ENCODE peak calls at places on chromosomes 3 and 15, in seven cellular contexts. E, K, L, H, D, T and X are unnamed samples.

GRCh38 chr3:171815977-171816595 is 5.8 kb upstream of the PLD1 start:
- DNase-seq in E (no peak), K (no peak), L (no peak), H (no peak), D (no peak), T (no peak), X (no peak)

GRCh38 chr15:97978408-97979130 is 18.1 kb downstream of the ARRDC4 start:
- DNase-seq in E (no peak), K (peak), L (no peak), H (no peak), D (no peak), T (no peak), X (no peak)

GRCh38 chr3:133992385-133992784 is 37.3 kb downstream of the SLCO2A1 start:
- DNase-seq in E (peak), K (no peak), L (no peak), H (no peak), D (no peak), T (no peak), X (no peak)

GRCh38 chr15:81338422-81339007 is 14.6 kb upstream of the STARD5 start:
- DNase-seq in E (no peak), K (peak), L (peak), H (no peak), D (no peak), T (no peak), X (no peak)

GRCh38 chr3:78765671-78766485 is 1001.9 kb downstream of the ROBO1 start:
- DNase-seq in E (no peak), K (peak), L (no peak), H (no peak), D (no peak), T (no peak), X (no peak)

GRCh38 chr3:27591811-27592210 is 107.6 kb upstream of the SLC4A7 start:
- DNase-seq in E (no peak), K (no peak), L (no peak), H (no peak), D (no peak), T (no peak), X (no peak)

GRCh38 chr3:45706133-45706808 is 17.1 kb downstream of the SACM1L start:
- DNase-seq in E (no peak), K (no peak), L (no peak), H (no peak), D (no peak), T (no peak), X (no peak)

GRCh38 chr3:46612324-46612723 is at the start of gene FAM240A:
- DNase-seq in E (peak), K (peak), L (no peak), H (no peak), D (no peak), T (no peak), X (no peak)

GRCh38 chr15:57463360-57463759 is 87.1 kb downstream of the CGNL1 start:
- DNase-seq in E (no peak), K (no peak), L (no peak), H (no peak), D (no peak), T (no peak), X (no peak)

GRCh38 chr3:30913176-30913575 is 18.7 kb upstream of the GADL1 start:
- DNase-seq in E (no peak), K (no peak), L (no peak), H (no peak), D (no peak), T (no peak), X (no peak)

GRCh38 chr3:132730891-132731580 is 8.8 kb upstream of the NPHP3 start:
- DNase-seq in E (peak), K (peak), L (peak), H (peak), D (no peak), T (no peak), X (peak)

GRCh38 chr3:171748341-171748918 is 61.9 kb downstream of the PLD1 start:
- DNase-seq in E (no peak), K (no peak), L (peak), H (no peak), D (no peak), T (no peak), X (no peak)

GRCh38 chr3:120344349-120344748 is 4.8 kb downstream of the LRRC58 start:
- DNase-seq in E (no peak), K (peak), L (peak), H (no peak), D (no peak), T (no peak), X (no peak)

GRCh38 chr3:51984269-51984647 is 923 bp downstream of the ACY1 start:
- DNase-seq in E (no peak), K (no peak), L (no peak), H (no peak), D (no peak), T (no peak), X (no peak)

GRCh38 chr3:151312972-151313371 is 3.6 kb downstream of the GPR87 start:
- DNase-seq in E (no peak), K (no peak), L (no peak), H (no peak), D (no peak), T (no peak), X (no peak)

GRCh38 chr3:132898131-132898530 is 140.1 kb upstream of the TMEM108 start:
- DNase-seq in E (no peak), K (no peak), L (no peak), H (no peak), D (no peak), T (no peak), X (no peak)

GRCh38 chr3:166420071-166420470 is 582.8 kb upstream of the BCHE start:
- DNase-seq in E (no peak), K (no peak), L (no peak), H (no peak), D (no peak), T (no peak), X (no peak)

GRCh38 chr3:166425021-166425420 is 587.8 kb upstream of the BCHE start:
- DNase-seq in E (no peak), K (no peak), L (no peak), H (no peak), D (no peak), T (no peak), X (no peak)

DNA sequence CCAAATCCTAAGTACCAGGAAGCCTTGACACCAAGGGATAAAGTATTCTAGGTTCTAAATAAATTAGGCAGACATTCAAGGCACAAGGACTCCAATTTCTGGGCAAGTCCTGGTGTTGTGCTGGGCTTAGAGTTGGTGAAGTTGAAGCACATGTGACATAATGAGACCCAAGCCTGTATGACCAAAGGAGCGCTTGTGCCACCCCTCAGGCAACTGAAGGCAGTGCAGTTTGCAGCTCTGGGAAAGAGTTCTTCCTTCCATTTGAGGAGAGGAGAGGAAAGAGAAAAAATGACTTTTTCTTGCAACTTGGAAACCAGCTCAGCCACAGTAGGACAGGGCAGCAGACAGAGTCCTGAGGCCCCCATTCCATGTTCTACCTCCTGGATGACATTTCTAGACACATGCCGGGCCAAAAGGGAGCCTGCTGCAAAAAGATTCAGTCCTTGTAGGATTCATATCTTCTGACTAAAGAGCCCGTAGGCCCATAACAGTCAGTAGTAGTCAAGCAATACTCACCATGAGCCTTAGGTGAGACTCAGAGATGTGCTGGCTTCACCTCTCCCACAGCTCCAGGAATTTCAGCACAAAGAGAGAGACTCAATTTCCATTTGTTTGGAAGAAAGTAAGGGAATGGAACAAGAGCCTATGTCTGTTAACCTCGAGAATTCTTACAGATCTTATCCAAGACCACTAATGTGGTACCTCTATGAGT is 588.8 kb upstream of the BCHE start:
- DNase-seq in E (peak), K (no peak), L (no peak), H (no peak), D (no peak), T (no peak), X (no peak)
- TF ChIP-seq CTCF in E (peak), K (no peak), L (no peak), H (no peak), D (no peak), T (no peak), X (no peak)

DNA sequence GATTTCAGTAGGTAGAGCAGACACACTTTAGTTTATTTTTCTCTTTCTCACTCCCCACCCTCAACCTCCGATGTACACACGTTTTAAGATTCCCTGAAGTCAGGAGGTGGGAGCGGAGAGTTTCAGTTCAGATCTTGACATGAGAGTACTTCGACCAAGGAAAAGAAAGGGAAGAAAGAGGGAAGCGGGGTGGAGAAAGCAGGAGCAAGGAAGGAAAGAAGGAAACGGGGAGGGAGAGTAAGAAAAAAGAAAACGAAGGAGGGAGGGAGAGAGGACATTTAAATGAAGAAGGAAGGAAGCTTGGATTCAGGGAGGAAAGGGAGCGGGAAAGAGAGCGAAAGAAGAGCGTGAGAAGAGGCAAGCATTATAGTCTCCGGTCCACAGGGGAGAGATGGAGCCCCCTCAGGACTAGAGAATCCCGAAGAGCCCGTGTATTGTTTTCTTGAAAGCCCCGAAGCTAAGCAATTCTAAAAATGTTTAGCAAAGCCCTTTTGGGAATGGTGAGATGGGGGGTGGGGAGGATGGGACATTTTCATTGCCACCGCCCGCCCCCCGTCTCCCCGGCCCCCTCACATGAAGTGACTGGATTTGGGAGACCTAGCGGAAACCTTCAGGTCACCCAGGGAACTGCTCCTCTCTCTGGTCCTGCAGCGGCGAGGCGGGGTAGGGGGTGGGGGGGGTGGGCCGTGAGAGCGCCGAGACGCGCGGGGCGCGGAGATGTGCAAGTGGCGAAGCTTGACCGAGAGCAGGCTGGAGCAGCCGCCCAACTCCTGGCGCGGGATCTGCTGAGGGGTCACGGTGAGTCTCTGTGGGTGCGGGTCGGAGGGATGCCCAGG is 942 bp upstream of the MME start:
- DNase-seq in E (peak), K (peak), L (peak), H (peak), D (no peak), T (no peak), X (no peak)
- TF ChIP-seq CTCF in E (peak), K (no peak), L (no peak), H (peak), D (no peak), T (no peak), X (no peak)

DNA sequence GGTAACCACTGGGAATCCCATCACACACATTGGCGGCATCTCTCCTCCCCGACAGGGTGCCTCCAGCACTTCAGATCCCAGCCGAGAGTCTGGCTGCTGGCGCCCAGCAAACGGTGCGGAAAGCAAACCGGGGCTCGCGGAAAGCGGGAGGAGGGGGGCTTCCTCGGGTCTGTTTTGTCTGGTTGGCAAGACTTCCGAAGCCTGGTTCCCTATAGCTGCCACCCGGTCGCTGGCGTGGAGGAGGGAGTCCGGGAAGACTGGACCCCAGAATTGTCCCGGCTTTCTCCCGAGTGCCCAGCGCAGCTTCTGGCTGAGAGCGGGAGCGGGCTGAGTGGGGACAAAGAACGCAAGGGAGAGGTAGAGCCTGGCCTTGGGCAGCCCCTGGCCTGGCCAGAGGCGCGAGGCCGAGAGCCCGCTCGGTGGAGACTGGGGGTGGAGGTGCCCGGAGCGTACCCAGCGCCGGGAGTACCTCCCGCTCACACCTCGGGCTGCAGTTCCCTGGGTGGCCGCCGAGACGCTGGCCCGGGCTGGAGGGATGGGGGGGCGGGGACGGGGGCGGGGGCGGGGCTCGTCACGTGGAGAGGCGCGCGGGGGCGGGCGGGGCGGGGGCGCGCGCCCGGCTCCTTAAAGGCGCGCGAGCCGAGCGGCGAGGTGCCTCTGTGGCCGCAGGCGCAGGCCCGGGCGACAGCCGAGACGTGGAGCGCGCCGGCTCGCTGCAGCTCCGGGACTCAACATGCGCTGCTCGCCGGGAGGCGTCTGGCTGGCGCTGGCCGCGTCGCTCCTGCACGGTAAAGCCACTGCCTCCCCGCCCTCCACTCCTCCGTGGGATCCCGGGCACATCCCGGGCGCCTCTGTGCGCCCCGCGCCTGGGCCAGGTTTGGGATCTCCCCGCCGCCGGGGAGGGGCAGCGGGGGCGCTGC is at the start of gene CHRNA7:
- DNase-seq in E (peak), K (peak), L (peak), H (peak), D (no peak), T (peak), X (peak)
- TF ChIP-seq CTCF in E (peak), K (no peak), L (peak), H (no peak), D (peak), T (peak), X (no peak)

GRCh38 chr15:82625136-82625535 is 22.0 kb downstream of the CPEB1 start:
- DNase-seq in E (no peak), K (no peak), L (no peak), H (no peak), D (no peak), T (no peak), X (no peak)

GRCh38 chr15:82624438-82624837 is 22.7 kb downstream of the CPEB1 start:
- DNase-seq in E (no peak), K (no peak), L (no peak), H (no peak), D (no peak), T (no peak), X (no peak)

GRCh38 chr15:82624008-82624407 is 23.2 kb downstream of the CPEB1 start:
- DNase-seq in E (no peak), K (peak), L (no peak), H (no peak), D (no peak), T (no peak), X (no peak)

GRCh38 chr15:82621970-82622369 is 25.2 kb downstream of the CPEB1 start:
- DNase-seq in E (peak), K (no peak), L (no peak), H (no peak), D (no peak), T (no peak), X (no peak)
- TF ChIP-seq CTCF in E (peak), K (no peak), L (no peak), H (peak), D (peak), T (no peak), X (no peak)

GRCh38 chr3:42557849-42558248 is 23.9 kb downstream of the SEC22C start:
- DNase-seq in E (peak), K (no peak), L (no peak), H (peak), D (no peak), T (no peak), X (no peak)
- TF ChIP-seq CTCF in E (peak), K (no peak), L (no peak), H (peak), D (peak), T (no peak), X (no peak)